ENCODE peak calls at places on chromosomes 12 and 14, in seven cellular contexts. One of them, this sample, is unnamed. For H3K9me3, the result is how much of the 10 kb centered on the place peaks cover.

GRCh38 chr14:66444271-66444987 is 41.7 kb upstream of the CCDC196 start:
- DNase-seq in CD8-positive, alpha-beta T cell: no peak
- DNase-seq in cardiac muscle cell: no peak
- DNase-seq in aorta: no peak
- DNase-seq in HCT116: no peak
- DNase-seq in WERI-Rb-1: peak
- DNase-seq in neuronal stem cell: no peak
- DNase-seq in this sample: no peak

GRCh38 chr14:35403085-35403396 is 1.5 kb downstream of the NFKBIA start:
- DNase-seq in CD8-positive, alpha-beta T cell: peak
- DNase-seq in cardiac muscle cell: no peak
- DNase-seq in aorta: peak
- DNase-seq in HCT116: no peak
- DNase-seq in WERI-Rb-1: no peak
- DNase-seq in neuronal stem cell: no peak
- DNase-seq in this sample: no peak

GRCh38 chr12:9086087-9086486 is 29.6 kb downstream of the A2M start:
- DNase-seq in CD8-positive, alpha-beta T cell: no peak
- DNase-seq in cardiac muscle cell: no peak
- DNase-seq in aorta: no peak
- DNase-seq in HCT116: no peak
- DNase-seq in WERI-Rb-1: no peak
- DNase-seq in neuronal stem cell: no peak
- DNase-seq in this sample: no peak

GRCh38 chr14:45698462-45699134 is 445.6 kb upstream of the MIS18BP1 start:
- DNase-seq in CD8-positive, alpha-beta T cell: no peak
- DNase-seq in cardiac muscle cell: peak
- DNase-seq in aorta: no peak
- DNase-seq in HCT116: no peak
- DNase-seq in WERI-Rb-1: peak
- DNase-seq in neuronal stem cell: no peak
- DNase-seq in this sample: no peak

GRCh38 chr14:38070213-38070612 is 137.5 kb upstream of the SSTR1 start:
- DNase-seq in CD8-positive, alpha-beta T cell: no peak
- DNase-seq in cardiac muscle cell: no peak
- DNase-seq in aorta: no peak
- DNase-seq in HCT116: no peak
- DNase-seq in WERI-Rb-1: no peak
- DNase-seq in neuronal stem cell: no peak
- DNase-seq in this sample: no peak

GRCh38 chr14:90534091-90534837 is 137.4 kb downstream of the CALM1 start:
- DNase-seq in CD8-positive, alpha-beta T cell: no peak
- DNase-seq in cardiac muscle cell: no peak
- DNase-seq in aorta: no peak
- DNase-seq in HCT116: no peak
- DNase-seq in WERI-Rb-1: no peak
- DNase-seq in neuronal stem cell: no peak
- DNase-seq in this sample: no peak

GRCh38 chr12:49187184-49187583 is 1.7 kb downstream of the TUBA1A start:
- DNase-seq in CD8-positive, alpha-beta T cell: no peak
- DNase-seq in cardiac muscle cell: no peak
- DNase-seq in aorta: peak
- DNase-seq in HCT116: no peak
- DNase-seq in WERI-Rb-1: no peak
- DNase-seq in neuronal stem cell: no peak
- DNase-seq in this sample: no peak

GRCh38 chr14:24051789-24052655 is at the start of gene CARMIL3:
- DNase-seq in CD8-positive, alpha-beta T cell: peak
- DNase-seq in cardiac muscle cell: peak
- DNase-seq in aorta: peak
- DNase-seq in HCT116: no peak
- DNase-seq in WERI-Rb-1: peak
- DNase-seq in neuronal stem cell: peak
- DNase-seq in this sample: peak

GRCh38 chr12:90111646-90112565 is 403.3 kb upstream of the ATP2B1 start:
- DNase-seq in CD8-positive, alpha-beta T cell: no peak
- DNase-seq in cardiac muscle cell: no peak
- DNase-seq in aorta: no peak
- DNase-seq in HCT116: no peak
- DNase-seq in WERI-Rb-1: peak
- DNase-seq in neuronal stem cell: no peak
- DNase-seq in this sample: no peak

GRCh38 chr12:121287267-121287954 is 9.1 kb downstream of the CAMKK2 start:
- DNase-seq in CD8-positive, alpha-beta T cell: no peak
- DNase-seq in cardiac muscle cell: no peak
- DNase-seq in aorta: no peak
- DNase-seq in HCT116: no peak
- DNase-seq in WERI-Rb-1: peak
- DNase-seq in neuronal stem cell: no peak
- DNase-seq in this sample: no peak

GRCh38 chr12:47921907-47922306 is 17.1 kb upstream of the VDR start:
- DNase-seq in CD8-positive, alpha-beta T cell: no peak
- DNase-seq in cardiac muscle cell: no peak
- DNase-seq in aorta: no peak
- DNase-seq in HCT116: no peak
- DNase-seq in WERI-Rb-1: no peak
- DNase-seq in neuronal stem cell: no peak
- DNase-seq in this sample: no peak

GRCh38 chr12:10395390-10395998 is 5.7 kb upstream of the KLRK1 start:
- DNase-seq in CD8-positive, alpha-beta T cell: peak
- DNase-seq in cardiac muscle cell: no peak
- DNase-seq in aorta: no peak
- DNase-seq in HCT116: no peak
- DNase-seq in WERI-Rb-1: no peak
- DNase-seq in neuronal stem cell: no peak
- DNase-seq in this sample: no peak

GRCh38 chr12:6372403-6373003 is 2.9 kb downstream of the SCNN1A start:
- DNase-seq in CD8-positive, alpha-beta T cell: no peak
- DNase-seq in cardiac muscle cell: no peak
- DNase-seq in aorta: peak
- DNase-seq in HCT116: peak
- DNase-seq in WERI-Rb-1: peak
- DNase-seq in neuronal stem cell: no peak
- DNase-seq in this sample: no peak

GRCh38 chr14:58535084-58535483 is 102.7 kb upstream of the DACT1 start:
- DNase-seq in CD8-positive, alpha-beta T cell: no peak
- DNase-seq in cardiac muscle cell: peak
- DNase-seq in aorta: no peak
- DNase-seq in HCT116: no peak
- DNase-seq in WERI-Rb-1: no peak
- DNase-seq in neuronal stem cell: no peak
- DNase-seq in this sample: no peak

GRCh38 chr12:132490481-132491348 is 764 bp downstream of the FBRSL1 start:
- DNase-seq in CD8-positive, alpha-beta T cell: no peak
- DNase-seq in cardiac muscle cell: peak
- DNase-seq in aorta: no peak
- DNase-seq in HCT116: no peak
- DNase-seq in WERI-Rb-1: no peak
- DNase-seq in neuronal stem cell: no peak
- DNase-seq in this sample: no peak

GRCh38 chr12:91397866-91398532 is 215.4 kb upstream of the DCN start:
- DNase-seq in CD8-positive, alpha-beta T cell: no peak
- DNase-seq in cardiac muscle cell: no peak
- DNase-seq in aorta: no peak
- DNase-seq in HCT116: no peak
- DNase-seq in WERI-Rb-1: no peak
- DNase-seq in neuronal stem cell: no peak
- DNase-seq in this sample: no peak

GRCh38 chr14:50510157-50510556 is 22.2 kb downstream of the MAP4K5 start:
- DNase-seq in CD8-positive, alpha-beta T cell: no peak
- DNase-seq in cardiac muscle cell: no peak
- DNase-seq in aorta: no peak
- DNase-seq in HCT116: no peak
- DNase-seq in WERI-Rb-1: no peak
- DNase-seq in neuronal stem cell: no peak
- DNase-seq in this sample: no peak

GRCh38 chr12:98799411-98799810 is 154.3 kb downstream of the APAF1 start:
- DNase-seq in CD8-positive, alpha-beta T cell: no peak
- DNase-seq in cardiac muscle cell: no peak
- DNase-seq in aorta: no peak
- DNase-seq in HCT116: peak
- DNase-seq in WERI-Rb-1: peak
- DNase-seq in neuronal stem cell: no peak
- DNase-seq in this sample: no peak

GRCh38 chr14:105876158-105876557 is 349.8 kb downstream of the TMEM121 start:
- DNase-seq in CD8-positive, alpha-beta T cell: peak
- DNase-seq in cardiac muscle cell: no peak
- DNase-seq in aorta: no peak
- DNase-seq in HCT116: no peak
- DNase-seq in WERI-Rb-1: peak
- DNase-seq in neuronal stem cell: no peak
- DNase-seq in this sample: no peak
- H3K9me3 ChIP-seq in CD8-positive, alpha-beta T cell: under half
- H3K9me3 ChIP-seq in cardiac muscle cell: under half
- H3K9me3 ChIP-seq in aorta: under half
- H3K9me3 ChIP-seq in HCT116: under half
- H3K9me3 ChIP-seq in WERI-Rb-1: under half
- H3K9me3 ChIP-seq in neuronal stem cell: under half
- H3K9me3 ChIP-seq in this sample: under half

GRCh38 chr12:130571734-130572133 is 144.4 kb downstream of the RIMBP2 start:
- DNase-seq in CD8-positive, alpha-beta T cell: no peak
- DNase-seq in cardiac muscle cell: no peak
- DNase-seq in aorta: no peak
- DNase-seq in HCT116: no peak
- DNase-seq in WERI-Rb-1: no peak
- DNase-seq in neuronal stem cell: no peak
- DNase-seq in this sample: no peak

GRCh38 chr12:130568041-130568440 is 148.1 kb downstream of the RIMBP2 start:
- DNase-seq in CD8-positive, alpha-beta T cell: no peak
- DNase-seq in cardiac muscle cell: no peak
- DNase-seq in aorta: no peak
- DNase-seq in HCT116: no peak
- DNase-seq in WERI-Rb-1: no peak
- DNase-seq in neuronal stem cell: no peak
- DNase-seq in this sample: no peak

GRCh38 chr12:130566446-130567155 is 149.5 kb downstream of the RIMBP2 start:
- DNase-seq in CD8-positive, alpha-beta T cell: no peak
- DNase-seq in cardiac muscle cell: no peak
- DNase-seq in aorta: no peak
- DNase-seq in HCT116: no peak
- DNase-seq in WERI-Rb-1: no peak
- DNase-seq in neuronal stem cell: no peak
- DNase-seq in this sample: no peak

GRCh38 chr12:130571089-130571488 is 145.0 kb downstream of the RIMBP2 start:
- DNase-seq in CD8-positive, alpha-beta T cell: no peak
- DNase-seq in cardiac muscle cell: no peak
- DNase-seq in aorta: no peak
- DNase-seq in HCT116: no peak
- DNase-seq in WERI-Rb-1: no peak
- DNase-seq in neuronal stem cell: no peak
- DNase-seq in this sample: no peak

GRCh38 chr12:130568546-130568945 is 147.6 kb downstream of the RIMBP2 start:
- DNase-seq in CD8-positive, alpha-beta T cell: no peak
- DNase-seq in cardiac muscle cell: no peak
- DNase-seq in aorta: no peak
- DNase-seq in HCT116: no peak
- DNase-seq in WERI-Rb-1: no peak
- DNase-seq in neuronal stem cell: no peak
- DNase-seq in this sample: no peak
- H3K9me3 ChIP-seq in CD8-positive, alpha-beta T cell: under half
- H3K9me3 ChIP-seq in cardiac muscle cell: under half
- H3K9me3 ChIP-seq in aorta: under half
- H3K9me3 ChIP-seq in HCT116: under half
- H3K9me3 ChIP-seq in WERI-Rb-1: under half
- H3K9me3 ChIP-seq in neuronal stem cell: under half
- H3K9me3 ChIP-seq in this sample: under half

GRCh38 chr14:100807979-100808734 is 17.8 kb upstream of the MEG3 start:
- DNase-seq in CD8-positive, alpha-beta T cell: no peak
- DNase-seq in cardiac muscle cell: no peak
- DNase-seq in aorta: peak
- DNase-seq in HCT116: no peak
- DNase-seq in WERI-Rb-1: no peak
- DNase-seq in neuronal stem cell: no peak
- DNase-seq in this sample: no peak

GRCh38 chr14:100807496-100807895 is 18.4 kb upstream of the MEG3 start:
- DNase-seq in CD8-positive, alpha-beta T cell: no peak
- DNase-seq in cardiac muscle cell: no peak
- DNase-seq in aorta: peak
- DNase-seq in HCT116: no peak
- DNase-seq in WERI-Rb-1: no peak
- DNase-seq in neuronal stem cell: no peak
- DNase-seq in this sample: no peak

GRCh38 chr14:100813291-100813690 is 12.6 kb upstream of the MEG3 start:
- DNase-seq in CD8-positive, alpha-beta T cell: no peak
- DNase-seq in cardiac muscle cell: no peak
- DNase-seq in aorta: peak
- DNase-seq in HCT116: no peak
- DNase-seq in WERI-Rb-1: no peak
- DNase-seq in neuronal stem cell: no peak
- DNase-seq in this sample: no peak

GRCh38 chr14:100810861-100811461 is 15.0 kb upstream of the MEG3 start:
- DNase-seq in CD8-positive, alpha-beta T cell: no peak
- DNase-seq in cardiac muscle cell: no peak
- DNase-seq in aorta: no peak
- DNase-seq in HCT116: no peak
- DNase-seq in WERI-Rb-1: no peak
- DNase-seq in neuronal stem cell: no peak
- DNase-seq in this sample: no peak

DNA sequence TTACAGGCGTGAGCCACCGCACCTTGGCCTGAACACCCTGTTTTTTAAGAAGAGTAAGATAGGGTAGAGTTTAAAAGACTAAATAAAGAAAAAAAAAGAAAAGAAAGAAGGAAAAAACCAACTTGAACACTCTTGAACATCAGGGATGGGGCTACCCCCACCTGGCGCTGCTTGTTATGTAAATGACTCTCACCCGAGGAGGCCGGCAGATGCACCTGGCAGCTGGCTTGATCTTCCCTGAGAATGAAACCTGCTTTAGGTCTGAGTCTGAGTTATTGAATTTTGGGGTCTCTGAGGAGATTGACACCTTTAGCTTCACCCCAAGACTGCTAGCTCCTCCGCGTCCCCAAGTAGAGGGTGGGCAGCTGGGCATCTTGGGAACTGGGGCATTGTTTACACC is 15.5 kb upstream of the MEG3 start:
- DNase-seq in CD8-positive, alpha-beta T cell: no peak
- DNase-seq in cardiac muscle cell: no peak
- DNase-seq in aorta: no peak
- DNase-seq in HCT116: no peak
- DNase-seq in WERI-Rb-1: no peak
- DNase-seq in neuronal stem cell: no peak
- DNase-seq in this sample: no peak
- H3K9me3 ChIP-seq in CD8-positive, alpha-beta T cell: under half
- H3K9me3 ChIP-seq in cardiac muscle cell: under half
- H3K9me3 ChIP-seq in aorta: under half
- H3K9me3 ChIP-seq in HCT116: under half
- H3K9me3 ChIP-seq in WERI-Rb-1: half or more
- H3K9me3 ChIP-seq in neuronal stem cell: under half
- H3K9me3 ChIP-seq in this sample: under half

GRCh38 chr14:36582011-36582873 is at the start of gene NKX2-8:
- DNase-seq in CD8-positive, alpha-beta T cell: no peak
- DNase-seq in cardiac muscle cell: peak
- DNase-seq in aorta: no peak
- DNase-seq in HCT116: peak
- DNase-seq in WERI-Rb-1: no peak
- DNase-seq in neuronal stem cell: no peak
- DNase-seq in this sample: no peak
- H3K9me3 ChIP-seq in CD8-positive, alpha-beta T cell: under half
- H3K9me3 ChIP-seq in cardiac muscle cell: under half
- H3K9me3 ChIP-seq in aorta: under half
- H3K9me3 ChIP-seq in HCT116: under half
- H3K9me3 ChIP-seq in WERI-Rb-1: under half
- H3K9me3 ChIP-seq in neuronal stem cell: under half
- H3K9me3 ChIP-seq in this sample: under half

This sample was measured in T-helper 17 cell.